ENCODE peak calls at places on chromosomes 3 and 15, in seven cellular contexts. I, B, V, D, T, U and L are unnamed samples.

GRCh38 chr3:115766587-115767492 is 143.5 kb downstream of the GAP43 start:
- DNase-seq in U (no peak), T (no peak), D (no peak), V (peak; percentile 81), B (no peak), I (no peak), L (no peak)

GRCh38 chr15:75830910-75831805 is 12.1 kb upstream of the UBE2Q2 start:
- DNase-seq in U (no peak), I (no peak), V (no peak), B (no peak), T (no peak), D (no peak), L (no peak)

GRCh38 chr3:189507856-189508255 is 123.3 kb upstream of the TP63 start:
- DNase-seq in D (no peak), V (no peak), U (no peak), I (no peak), B (no peak), T (no peak), L (no peak)

GRCh38 chr15:68201879-68202261 is 3.3 kb downstream of the CALML4 start:
- DNase-seq in V (no peak), B (no peak), U (no peak), D (no peak), T (no peak), I (no peak), L (no peak)

GRCh38 chr3:138470687-138471086 is 36.3 kb downstream of the ESYT3 start:
- DNase-seq in D (no peak), T (no peak), V (no peak), U (no peak), I (peak; percentile 56), B (no peak), L (no peak)

GRCh38 chr3:37543692-37544091 is 318.0 kb upstream of the CTDSPL start:
- DNase-seq in B (no peak), T (no peak), I (no peak), D (no peak), V (no peak), U (no peak), L (no peak)

GRCh38 chr3:66593978-66594377 is 93.2 kb upstream of the LRIG1 start:
- DNase-seq in T (no peak), U (no peak), B (peak; percentile 21), I (no peak), D (peak; percentile 79), V (peak; percentile 99), L (no peak)

GRCh38 chr3:36219398-36219797 is 160.9 kb upstream of the STAC start:
- DNase-seq in B (no peak), T (no peak), I (no peak), D (no peak), U (no peak), V (peak; percentile 3), L (no peak)

GRCh38 chr3:52055537-52056351 is 627 bp downstream of the DUSP7 start:
- DNase-seq in U (no peak), I (peak; percentile 36), D (peak; percentile 74), V (peak; percentile 57), T (no peak), B (no peak), L (peak; percentile 49)

GRCh38 chr3:187314176-187314575 is 22.6 kb upstream of the MASP1 start:
- DNase-seq in B (no peak), D (no peak), T (no peak), U (no peak), V (no peak), I (no peak), L (no peak)

GRCh38 chr3:187319699-187320302 is 28.3 kb upstream of the MASP1 start:
- DNase-seq in U (peak; percentile 59), V (peak; percentile 70), B (peak; percentile 15), I (peak; percentile 76), D (peak; percentile 58), T (peak; percentile 9), L (peak; percentile 83)

GRCh38 chr3:187315872-187316271 is 24.3 kb upstream of the MASP1 start:
- DNase-seq in U (no peak), D (no peak), I (no peak), T (no peak), B (no peak), V (no peak), L (no peak)

GRCh38 chr3:187321766-187322165 is 30.2 kb upstream of the MASP1 start:
- DNase-seq in I (no peak), U (no peak), B (no peak), V (no peak), D (no peak), T (no peak), L (no peak)

DNA sequence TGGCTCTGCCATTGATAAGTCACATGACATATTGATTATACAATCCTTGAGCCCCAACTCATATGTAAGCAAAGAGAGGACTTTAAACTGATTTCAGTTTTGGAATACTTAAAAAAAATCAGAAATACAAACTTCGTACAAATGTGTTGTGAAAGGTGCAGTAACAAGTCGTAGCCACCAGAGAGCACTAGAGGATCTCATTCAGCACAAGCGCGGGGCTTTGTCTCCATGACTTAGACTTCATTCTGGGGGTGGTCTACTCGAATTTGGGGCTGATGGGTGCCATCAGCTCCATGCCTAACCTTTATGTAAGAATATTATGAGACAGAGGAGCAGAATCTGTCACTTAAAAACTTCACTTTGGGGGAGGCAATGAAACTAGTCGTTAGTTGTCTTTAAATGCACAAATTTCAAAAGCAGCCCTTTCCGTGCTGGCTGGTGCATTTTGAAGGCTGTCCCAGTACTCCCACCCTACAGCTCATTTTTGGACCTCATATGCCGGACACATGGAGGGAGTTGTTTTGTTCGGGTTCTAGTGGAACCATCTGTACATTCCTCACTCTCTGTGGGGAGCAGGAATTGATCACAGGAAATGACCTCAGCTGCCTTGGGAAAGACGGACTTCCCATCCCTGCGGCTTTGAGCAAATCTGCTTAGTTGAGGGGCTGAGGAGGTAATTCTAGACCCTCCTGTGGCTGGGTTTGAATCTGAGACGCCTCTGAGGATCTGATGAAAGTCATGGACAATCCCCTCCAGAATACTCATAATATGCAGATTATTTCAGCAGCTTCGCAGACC is 27.5 kb upstream of the MASP1 start:
- DNase-seq in D (peak; percentile 49), V (peak; percentile 73), I (peak; percentile 26), U (peak; percentile 25), T (peak; percentile 9), B (peak; percentile 7), L (peak; percentile 39)
- H3K27ac ChIP-seq in D (peak overlapping the region; percentile 45), V (no peak overlapping the region), I (no peak overlapping the region), U (no peak overlapping the region), T (no peak overlapping the region), B (no peak overlapping the region), L (no peak overlapping the region)

GRCh38 chr15:57667171-57667924 is 39.2 kb upstream of the POLR2M start:
- DNase-seq in U (no peak), T (no peak), D (peak; percentile 65), I (no peak), V (peak; percentile 71), B (no peak), L (no peak)
- TF ChIP-seq CTCF in U (peak; percentile 54), T (peak; percentile 49), D (peak; percentile 68), I (peak; percentile 22), V (peak; percentile 57), B (peak; percentile 39), L (no peak)

GRCh38 chr3:88936837-88937236 is 170.6 kb upstream of the EPHA3 start:
- DNase-seq in I (no peak), D (no peak), U (no peak), V (no peak), T (no peak), B (no peak), L (no peak)
- H3K27ac ChIP-seq in I (no peak overlapping the region), D (no peak overlapping the region), U (no peak overlapping the region), V (no peak overlapping the region), T (no peak overlapping the region), B (no peak overlapping the region), L (no peak overlapping the region)

DNA sequence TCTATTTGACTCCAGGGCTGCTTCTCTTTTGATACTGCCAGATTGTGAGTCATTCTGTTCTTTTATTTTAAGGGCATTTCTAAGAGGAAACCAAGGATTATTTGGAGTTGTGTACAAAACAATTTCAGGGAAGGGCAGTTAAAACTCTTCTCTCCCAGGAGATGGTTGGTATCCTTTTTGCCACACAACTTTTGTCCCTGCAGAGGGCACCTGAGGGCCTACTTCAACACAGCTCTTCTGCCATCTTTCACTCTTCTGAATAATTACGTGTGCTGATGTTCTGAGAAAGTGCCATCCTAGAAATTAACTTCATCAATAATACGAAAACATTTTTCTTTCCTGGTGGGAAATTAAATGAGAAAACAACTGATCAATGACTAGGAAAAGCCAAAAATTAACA is 75.7 kb upstream of the GADL1 start:
- DNase-seq in B (no peak), U (no peak), D (peak; percentile 7), T (no peak), I (no peak), V (no peak), L (no peak)
- TF ChIP-seq CTCF in B (peak; percentile 35), U (no peak), D (peak; percentile 15), T (no peak), I (no peak), V (peak; percentile 23), L (no peak)

GRCh38 chr15:47715856-47716445 is 1.4 kb upstream of the SEMA6D start:
- DNase-seq in V (peak; percentile 47), D (no peak), U (no peak), I (no peak), T (no peak), B (no peak), L (no peak)
- H3K27ac ChIP-seq in V (no peak overlapping the region), D (no peak overlapping the region), U (peak overlapping the region; percentile 84), I (peak overlapping the region; percentile 83), T (peak overlapping the region; percentile 88), B (no peak overlapping the region), L (peak overlapping the region; percentile 86)